ENCODE peak calls at places on chromosome 4, in nine cellular contexts. V, O, H, L, K, S, P, E and T are unnamed samples.

GRCh38 chr4:2388430-2389182 is 29.8 kb downstream of the ZFYVE28 start:
- DNase-seq in V (no peak), O (no peak), H (no peak), L (peak; percentile 5), K (no peak), S (no peak), P (no peak), E (no peak), T (no peak)

GRCh38 chr4:141019772-141020171 is 113.5 kb downstream of the RNF150 start:
- DNase-seq in V (no peak), O (no peak), H (no peak), L (no peak), K (no peak), S (no peak), P (no peak), E (no peak), T (no peak)

GRCh38 chr4:114225462-114225861 is 246.0 kb upstream of the ARSJ start:
- DNase-seq in V (no peak), O (no peak), H (no peak), L (no peak), K (no peak), S (no peak), P (no peak), E (no peak), T (no peak)

GRCh38 chr4:179695175-179695574 is 2252.9 kb upstream of the AGA start:
- DNase-seq in V (no peak), O (no peak), H (no peak), L (peak; percentile 88), K (no peak), S (no peak), P (no peak), E (no peak), T (no peak)

GRCh38 chr4:142191901-142192300 is 555.5 kb downstream of the IL15 start:
- DNase-seq in V (no peak), O (no peak), H (no peak), L (no peak), K (no peak), S (no peak), P (no peak), E (no peak), T (no peak)

GRCh38 chr4:137452799-137453198 is 79.5 kb downstream of the PCDH18 start:
- DNase-seq in V (no peak), O (no peak), H (no peak), L (peak; percentile 38), K (no peak), S (no peak), P (no peak), E (no peak), T (no peak)

GRCh38 chr4:181550381-181550780 is 692.8 kb upstream of the TENM3 start:
- DNase-seq in V (peak; percentile 14), O (no peak), H (no peak), L (no peak), K (no peak), S (no peak), P (no peak), E (no peak), T (no peak)

GRCh38 chr4:110124721-110125120 is 73.7 kb downstream of the ELOVL6 start:
- DNase-seq in V (no peak), O (no peak), H (no peak), L (no peak), K (no peak), S (no peak), P (no peak), E (no peak), T (no peak)

GRCh38 chr4:87093443-87094123 is 126.8 kb downstream of the KLHL8 start:
- DNase-seq in V (peak; percentile 62), O (peak; percentile 50), H (peak; percentile 5), L (peak; percentile 65), K (no peak), S (no peak), P (no peak), E (no peak), T (no peak)

GRCh38 chr4:185709802-185710486 is 102.0 kb downstream of the SORBS2 start:
- DNase-seq in V (no peak), O (no peak), H (no peak), L (no peak), K (no peak), S (no peak), P (no peak), E (no peak), T (no peak)

GRCh38 chr4:84814100-84814750 is 152.3 kb downstream of the WDFY3 start:
- DNase-seq in V (no peak), O (peak; percentile 49), H (no peak), L (peak; percentile 89), K (no peak), S (no peak), P (no peak), E (no peak), T (no peak)

GRCh38 chr4:72558655-72559054 is 10.4 kb downstream of the ADAMTS3 start:
- DNase-seq in V (no peak), O (no peak), H (no peak), L (no peak), K (no peak), S (no peak), P (no peak), E (no peak), T (no peak)

GRCh38 chr4:74619931-74620702 is 174.2 kb downstream of the BTC start:
- DNase-seq in V (no peak), O (no peak), H (no peak), L (peak; percentile 24), K (no peak), S (no peak), P (no peak), E (no peak), T (no peak)

GRCh38 chr4:98728433-98728832 is 70.0 kb upstream of the TSPAN5 start:
- DNase-seq in V (no peak), O (no peak), H (no peak), L (peak; percentile 50), K (no peak), S (no peak), P (no peak), E (no peak), T (no peak)

GRCh38 chr4:183996868-183997267 is 91.8 kb downstream of the STOX2 start:
- DNase-seq in V (no peak), O (no peak), H (no peak), L (peak; percentile 35), K (no peak), S (no peak), P (no peak), E (no peak), T (no peak)

GRCh38 chr4:151045907-151046306 is 30.8 kb upstream of the LRBA start:
- DNase-seq in V (peak; percentile 8), O (peak; percentile 8), H (no peak), L (no peak), K (no peak), S (no peak), P (no peak), E (no peak), T (no peak)

GRCh38 chr4:184649026-184649970 is at the start of the genes CASP3 and PRIMPOL:
- DNase-seq in V (peak; percentile 93), O (peak; percentile 97), H (peak; percentile 95), L (peak; percentile 95), K (peak; percentile 99), S (peak; percentile 98), P (peak; percentile 99), E (peak; percentile 99), T (no peak)

GRCh38 chr4:16224264-16224663 is 2.0 kb downstream of the TAPT1 start:
- DNase-seq in V (no peak), O (no peak), H (no peak), L (no peak), K (no peak), S (no peak), P (no peak), E (no peak), T (no peak)

GRCh38 chr4:119314356-119314755 is 7.6 kb downstream of the FABP2 start:
- DNase-seq in V (peak; percentile 74), O (peak; percentile 25), H (no peak), L (peak; percentile 56), K (no peak), S (no peak), P (no peak), E (no peak), T (no peak)

GRCh38 chr4:91914176-91914804 is 389.5 kb upstream of the GRID2 start:
- DNase-seq in V (no peak), O (peak; percentile 15), H (no peak), L (no peak), K (no peak), S (no peak), P (no peak), E (no peak), T (no peak)

DNA sequence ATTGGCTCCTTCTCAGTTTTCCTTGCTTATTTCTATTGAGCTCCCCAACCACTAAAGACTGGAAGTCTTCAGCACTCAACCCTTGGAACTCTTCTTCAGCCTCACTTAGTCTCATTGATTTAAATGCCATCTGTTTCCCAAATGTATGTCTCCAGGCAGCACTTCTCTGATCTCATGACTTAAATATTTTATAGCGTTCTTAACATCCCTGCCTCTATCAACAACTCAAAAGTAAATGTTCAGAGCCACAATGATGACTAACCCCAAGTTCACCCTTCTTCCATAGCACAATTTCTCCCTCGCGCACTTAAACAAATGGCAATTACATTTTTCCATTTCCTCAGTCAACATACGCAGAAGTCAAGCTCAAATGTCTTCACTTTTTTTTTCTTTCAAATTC is 1393.3 kb downstream of the ARAP2 start:
- DNase-seq in V (no peak), O (no peak), H (no peak), L (peak; percentile 33), K (no peak), S (no peak), P (no peak), E (no peak), T (no peak)
- H3K4me1 ChIP-seq in V (no peaks in the 10 kb centered on the region), O (no peaks in the 10 kb centered on the region), H (no peaks in the 10 kb centered on the region), L (no peaks in the 10 kb centered on the region), K (no peaks in the 10 kb centered on the region), S (no peaks in the 10 kb centered on the region), P (no peaks in the 10 kb centered on the region), E (no peaks in the 10 kb centered on the region), T (no peaks in the 10 kb centered on the region)

GRCh38 chr4:104491396-104491821 is 3.3 kb downstream of the CXXC4 start:
- DNase-seq in V (peak; percentile 57), O (no peak), H (peak; percentile 37), L (peak; percentile 65), K (peak; percentile 83), S (peak; percentile 35), P (no peak), E (peak; percentile 69), T (no peak)
- H3K4me1 ChIP-seq in V (peaks cover 18% of the 10 kb centered on the region), O (peaks cover 48% of the 10 kb centered on the region), H (peaks cover 9% of the 10 kb centered on the region), L (peaks cover 5% of the 10 kb centered on the region), K (no peaks in the 10 kb centered on the region), S (peaks cover 48% of the 10 kb centered on the region), P (no peaks in the 10 kb centered on the region), E (peaks cover 4% of the 10 kb centered on the region), T (peaks cover 2% of the 10 kb centered on the region)

DNA sequence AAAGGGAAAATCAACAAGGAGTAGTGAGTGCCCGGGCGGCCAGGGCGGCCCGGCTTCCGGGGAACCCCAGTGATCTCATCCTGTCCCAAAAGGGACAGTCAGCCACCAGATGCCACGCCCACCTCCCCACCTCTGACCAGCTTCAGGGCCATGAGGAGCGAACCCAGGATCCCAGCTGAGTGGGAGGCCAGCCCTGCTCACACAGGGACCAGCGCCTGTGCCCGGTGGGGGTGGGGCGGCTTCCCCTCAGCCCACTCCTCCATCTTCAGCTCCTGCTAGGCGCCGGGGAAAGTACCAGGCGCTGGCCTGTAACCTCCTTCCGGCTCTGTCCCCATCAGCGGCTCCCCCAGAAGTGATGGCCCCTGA is 6.2 kb downstream of the MYL5 start:
- DNase-seq in V (no peak), O (no peak), H (peak; percentile 42), L (no peak), K (peak; percentile 78), S (no peak), P (no peak), E (peak; percentile 54), T (no peak)
- H3K4me1 ChIP-seq in V (peaks cover 14% of the 10 kb centered on the region), O (peaks cover 42% of the 10 kb centered on the region), H (peaks cover under 1% of the 10 kb centered on the region), L (peaks cover 47% of the 10 kb centered on the region), K (no peaks in the 10 kb centered on the region), S (peaks cover 37% of the 10 kb centered on the region), P (peaks cover 12% of the 10 kb centered on the region), E (peaks cover 38% of the 10 kb centered on the region), T (peaks cover 9% of the 10 kb centered on the region)

GRCh38 chr4:159224412-159224811 is 121.5 kb downstream of the RAPGEF2 start:
- DNase-seq in V (no peak), O (no peak), H (no peak), L (no peak), K (no peak), S (no peak), P (no peak), E (no peak), T (no peak)
- H3K4me1 ChIP-seq in V (no peaks in the 10 kb centered on the region), O (peaks cover 18% of the 10 kb centered on the region), H (no peaks in the 10 kb centered on the region), L (peaks cover 4% of the 10 kb centered on the region), K (peaks cover 7% of the 10 kb centered on the region), S (peaks cover 75% of the 10 kb centered on the region), P (peaks cover 7% of the 10 kb centered on the region), E (peaks cover 38% of the 10 kb centered on the region), T (peaks cover 6% of the 10 kb centered on the region)